ENCODE peak calls at places on chromosomes 1 and 21, in six cellular contexts. P is HepG2, U is K562, A is GM12878, W is GM12891, G is H1. K is an unnamed sample.
A peak's percentile ranks its signal among the peaks of the same experiment; 100 is the strongest.

GRCh38 chr1:92484472-92485373 is 2.0 kb downstream of the GFI1 start:
- DNase-seq in P (no peak), U (no peak), A (no peak), W (peak; percentile 52), G (peak; percentile 79), K (peak; percentile 43)

GRCh38 chr1:112575154-112575804 is 43.7 kb downstream of the ST7L start:
- DNase-seq in P (no peak), U (peak; percentile 78), A (no peak), W (no peak), G (no peak), K (no peak)

GRCh38 chr1:55363261-55363660 is 148.1 kb upstream of the USP24 start:
- DNase-seq in P (no peak), U (no peak), A (no peak), W (no peak), G (no peak), K (no peak)

GRCh38 chr1:171441278-171441677 is 44.1 kb upstream of the PRRC2C start:
- DNase-seq in P (no peak), U (no peak), A (no peak), W (no peak), G (no peak), K (no peak)

GRCh38 chr1:228083871-228084278 is 1.4 kb downstream of the ARF1 start:
- DNase-seq in P (no peak), U (peak; percentile 46), A (no peak), W (no peak), G (no peak), K (no peak)

GRCh38 chr1:14617791-14618190 is 19.3 kb downstream of the KAZN start:
- DNase-seq in P (no peak), U (no peak), A (no peak), W (no peak), G (no peak), K (no peak)

GRCh38 chr1:55318111-55318817 is 103.1 kb upstream of the USP24 start:
- DNase-seq in P (no peak), U (no peak), A (no peak), W (no peak), G (no peak), K (no peak)

GRCh38 chr1:94433866-94434265 is 15.7 kb downstream of the ABCD3 start:
- DNase-seq in P (no peak), U (no peak), A (no peak), W (no peak), G (no peak), K (no peak)

GRCh38 chr1:62247391-62248168 is 52.9 kb downstream of the L1TD1 start:
- DNase-seq in P (no peak), U (no peak), A (no peak), W (no peak), G (no peak), K (no peak)

GRCh38 chr21:45419162-45419561 is 14.2 kb downstream of the COL18A1 start:
- DNase-seq in P (no peak), U (no peak), A (no peak), W (no peak), G (no peak), K (no peak)

GRCh38 chr21:42848932-42849758 is 30.2 kb downstream of the WDR4 start:
- DNase-seq in P (no peak), U (no peak), A (no peak), W (no peak), G (no peak), K (no peak)

GRCh38 chr21:42850463-42850862 is 28.9 kb downstream of the WDR4 start:
- DNase-seq in P (no peak), U (no peak), A (no peak), W (no peak), G (no peak), K (no peak)

GRCh38 chr21:42850866-42851391 is 28.4 kb downstream of the WDR4 start:
- DNase-seq in P (no peak), U (peak; percentile 62), A (no peak), W (peak; percentile 83), G (peak; percentile 91), K (peak; percentile 57)

GRCh38 chr21:42851812-42852665 is 27.3 kb downstream of the WDR4 start:
- DNase-seq in P (no peak), U (no peak), A (no peak), W (no peak), G (no peak), K (no peak)

DNA sequence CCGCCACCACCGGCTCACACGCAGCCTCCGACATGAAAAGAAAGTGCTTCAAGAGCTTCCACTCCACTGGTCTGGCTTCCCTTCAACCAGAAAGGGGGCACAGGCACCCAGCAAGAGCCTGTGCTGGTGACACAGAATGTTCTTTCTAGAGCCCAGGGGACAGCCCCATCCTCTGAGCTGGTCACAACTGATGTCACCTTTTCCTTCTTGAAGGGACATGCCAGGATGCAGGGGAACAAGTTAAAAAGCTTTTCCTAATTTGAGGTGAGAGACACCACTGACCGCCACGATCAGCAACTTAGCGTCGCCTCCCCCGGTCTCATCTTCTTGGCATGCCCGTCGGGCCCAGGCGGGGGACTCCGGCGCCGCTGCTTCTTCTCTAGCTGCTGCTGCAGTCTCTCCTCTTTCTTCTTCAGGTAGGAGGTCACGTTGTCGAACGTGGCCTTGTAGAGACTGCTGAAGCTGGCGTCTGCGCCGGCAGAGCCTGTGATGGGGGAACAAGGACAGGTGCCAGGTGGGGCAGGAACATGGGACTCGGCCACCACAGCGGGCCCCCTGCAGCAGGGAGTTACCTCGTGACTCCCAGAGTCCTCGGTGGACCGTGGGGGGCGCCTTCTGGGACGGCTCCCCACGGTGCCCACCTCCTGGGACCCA is 29.5 kb downstream of the WDR4 start:
- DNase-seq in P (no peak), U (no peak), A (no peak), W (no peak), G (no peak), K (no peak)
- TF ChIP-seq TAF1 in P (no peak), U (no peak), A (no peak), W (no peak), G (no peak), K (no peak)

GRCh38 chr1:58816747-58817221 is 32.9 kb upstream of the JUN start:
- DNase-seq in P (no peak), U (no peak), A (no peak), W (no peak), G (no peak), K (no peak)
- TF ChIP-seq POLR2A in P (no peak), U (peak; percentile 1), A (no peak), W (no peak), G (no peak), K (no peak)

GRCh38 chr1:154866257-154866994 is 3.7 kb downstream of the KCNN3 start:
- DNase-seq in P (no peak), U (peak; percentile 71), A (no peak), W (no peak), G (no peak), K (no peak)
- TF ChIP-seq TAF1 in P (no peak), U (no peak), A (no peak), W (no peak), G (no peak), K (no peak)

GRCh38 chr1:100953915-100954314 is 58.0 kb downstream of the SLC30A7 start:
- DNase-seq in P (no peak), U (no peak), A (no peak), W (no peak), G (no peak), K (no peak)

GRCh38 chr1:100950776-100951175 is 54.9 kb downstream of the SLC30A7 start:
- DNase-seq in P (no peak), U (no peak), A (no peak), W (no peak), G (no peak), K (no peak)

GRCh38 chr1:100950311-100950710 is 54.4 kb downstream of the SLC30A7 start:
- DNase-seq in P (no peak), U (no peak), A (no peak), W (no peak), G (no peak), K (no peak)

GRCh38 chr1:100955322-100955721 is 59.4 kb downstream of the SLC30A7 start:
- DNase-seq in P (no peak), U (no peak), A (no peak), W (no peak), G (no peak), K (no peak)

GRCh38 chr1:100952104-100952745 is 56.3 kb downstream of the SLC30A7 start:
- DNase-seq in P (no peak), U (no peak), A (no peak), W (no peak), G (no peak), K (no peak)
- TF ChIP-seq POLR2A in P (no peak), U (no peak), A (no peak), W (no peak), G (no peak), K (no peak)

GRCh38 chr1:115067460-115067859 is 21.8 kb downstream of the TSPAN2 start:
- DNase-seq in P (no peak), U (no peak), A (no peak), W (no peak), G (no peak), K (no peak)
- TF ChIP-seq TAF1 in P (no peak), U (no peak), A (no peak), W (no peak), G (no peak), K (no peak)

DNA sequence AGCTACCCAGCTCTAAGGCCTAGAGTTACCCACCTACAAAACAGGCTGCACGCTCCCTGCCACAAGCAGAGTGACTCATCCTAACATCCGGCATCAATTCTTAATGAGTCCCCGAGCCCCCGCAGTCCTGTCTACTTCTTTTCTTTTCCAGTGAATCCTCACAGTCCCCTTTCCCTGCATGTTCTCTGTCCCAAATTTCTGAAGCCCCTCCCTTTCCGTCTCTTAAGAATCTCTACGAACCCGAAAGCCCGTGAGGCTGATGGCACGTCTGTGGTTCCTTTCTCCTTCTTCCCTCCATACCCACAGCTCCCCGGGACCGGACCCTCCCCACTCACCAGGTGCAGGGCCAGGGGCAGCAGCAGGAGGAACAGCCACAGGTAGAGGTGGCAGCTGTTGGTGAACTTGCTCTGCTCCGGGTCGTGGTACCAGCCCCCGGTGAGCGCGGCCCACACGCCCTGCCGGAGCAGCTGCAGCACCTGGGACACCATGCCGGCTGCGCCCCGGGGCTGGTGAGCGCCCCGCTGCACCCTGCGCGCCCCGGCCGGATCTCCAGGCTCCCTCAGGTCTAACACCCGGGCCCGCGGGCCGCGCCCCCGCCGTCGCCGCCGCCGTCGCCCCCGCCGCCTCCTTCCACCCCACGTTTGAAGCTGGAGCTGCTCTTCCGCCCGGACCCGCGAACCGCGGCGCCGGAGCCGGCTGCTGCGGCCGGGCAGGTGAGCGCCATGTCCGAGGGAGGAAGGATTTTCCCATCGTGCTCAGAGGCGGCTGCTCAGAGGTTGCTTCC is at the start of gene PCNX2:
- DNase-seq in P (no peak), U (peak; percentile 20), A (no peak), W (peak; percentile 61), G (peak; percentile 72), K (peak; percentile 58)
- TF ChIP-seq POLR2A in P (no peak), U (no peak), A (peak; percentile 71), W (no peak), G (peak; percentile 57), K (peak; percentile 64)

K was measured in GM12892.